ENCODE peak calls at places on chromosomes 13 and 19, in five cellular contexts. One of them, this sample, is unnamed.

GRCh38 chr19:16018801-16019551 is 57.3 kb upstream of the TPM4 start:
- DNase-seq in stomach: peak; percentile 14
- DNase-seq in GM23248: no peak
- DNase-seq in transverse colon: no peak
- DNase-seq in NT2/D1: no peak
- DNase-seq in this sample: no peak

GRCh38 chr19:48470281-48470680 is 1.1 kb downstream of the CYTH2 start:
- DNase-seq in stomach: no peak
- DNase-seq in GM23248: no peak
- DNase-seq in transverse colon: no peak
- DNase-seq in NT2/D1: no peak
- DNase-seq in this sample: peak; percentile 31

GRCh38 chr19:51799311-51799997 is 4.5 kb downstream of the FPR3 start:
- DNase-seq in stomach: peak; percentile 39
- DNase-seq in GM23248: peak; percentile 99
- DNase-seq in transverse colon: peak; percentile 58
- DNase-seq in NT2/D1: no peak
- DNase-seq in this sample: peak; percentile 85

GRCh38 chr19:47260476-47260875 is 4.2 kb downstream of the CCDC9 start:
- DNase-seq in stomach: no peak
- DNase-seq in GM23248: no peak
- DNase-seq in transverse colon: no peak
- DNase-seq in NT2/D1: no peak
- DNase-seq in this sample: no peak

GRCh38 chr13:114097504-114097892 is 34.9 kb downstream of the RASA3 start:
- DNase-seq in stomach: no peak
- DNase-seq in GM23248: no peak
- DNase-seq in transverse colon: no peak
- DNase-seq in NT2/D1: no peak
- DNase-seq in this sample: no peak

GRCh38 chr13:106477303-106477702 is 58.2 kb downstream of the EFNB2 start:
- DNase-seq in stomach: no peak
- DNase-seq in GM23248: no peak
- DNase-seq in transverse colon: peak; percentile 35
- DNase-seq in NT2/D1: no peak
- DNase-seq in this sample: no peak

GRCh38 chr19:44988896-44989563 is 12.2 kb upstream of the RELB start:
- DNase-seq in stomach: peak; percentile 74
- DNase-seq in GM23248: peak; percentile 87
- DNase-seq in transverse colon: peak; percentile 80
- DNase-seq in NT2/D1: peak; percentile 16
- DNase-seq in this sample: peak; percentile 36

GRCh38 chr19:55461974-55462628 is 659 bp upstream of the ISOC2 start:
- DNase-seq in stomach: no peak
- DNase-seq in GM23248: peak; percentile 69
- DNase-seq in transverse colon: no peak
- DNase-seq in NT2/D1: no peak
- DNase-seq in this sample: peak; percentile 25

GRCh38 chr19:35266904-35267817 is 1.6 kb upstream of the USF2 start:
- DNase-seq in stomach: no peak
- DNase-seq in GM23248: peak; percentile 68
- DNase-seq in transverse colon: peak; percentile 61
- DNase-seq in NT2/D1: no peak
- DNase-seq in this sample: peak; percentile 47

GRCh38 chr19:35266149-35266903 is 2.4 kb upstream of the USF2 start:
- DNase-seq in stomach: no peak
- DNase-seq in GM23248: no peak
- DNase-seq in transverse colon: peak; percentile 8
- DNase-seq in NT2/D1: no peak
- DNase-seq in this sample: no peak

GRCh38 chr19:35269425-35270117 is 809 bp downstream of the USF2 start:
- DNase-seq in stomach: peak; percentile 90
- DNase-seq in GM23248: peak; percentile 86
- DNase-seq in transverse colon: peak; percentile 91
- DNase-seq in NT2/D1: peak; percentile 71
- DNase-seq in this sample: peak; percentile 86

GRCh38 chr19:35268546-35269424 is at the start of gene USF2:
- DNase-seq in stomach: peak; percentile 78
- DNase-seq in GM23248: peak; percentile 84
- DNase-seq in transverse colon: peak; percentile 80
- DNase-seq in NT2/D1: no peak
- DNase-seq in this sample: peak; percentile 62

DNA sequence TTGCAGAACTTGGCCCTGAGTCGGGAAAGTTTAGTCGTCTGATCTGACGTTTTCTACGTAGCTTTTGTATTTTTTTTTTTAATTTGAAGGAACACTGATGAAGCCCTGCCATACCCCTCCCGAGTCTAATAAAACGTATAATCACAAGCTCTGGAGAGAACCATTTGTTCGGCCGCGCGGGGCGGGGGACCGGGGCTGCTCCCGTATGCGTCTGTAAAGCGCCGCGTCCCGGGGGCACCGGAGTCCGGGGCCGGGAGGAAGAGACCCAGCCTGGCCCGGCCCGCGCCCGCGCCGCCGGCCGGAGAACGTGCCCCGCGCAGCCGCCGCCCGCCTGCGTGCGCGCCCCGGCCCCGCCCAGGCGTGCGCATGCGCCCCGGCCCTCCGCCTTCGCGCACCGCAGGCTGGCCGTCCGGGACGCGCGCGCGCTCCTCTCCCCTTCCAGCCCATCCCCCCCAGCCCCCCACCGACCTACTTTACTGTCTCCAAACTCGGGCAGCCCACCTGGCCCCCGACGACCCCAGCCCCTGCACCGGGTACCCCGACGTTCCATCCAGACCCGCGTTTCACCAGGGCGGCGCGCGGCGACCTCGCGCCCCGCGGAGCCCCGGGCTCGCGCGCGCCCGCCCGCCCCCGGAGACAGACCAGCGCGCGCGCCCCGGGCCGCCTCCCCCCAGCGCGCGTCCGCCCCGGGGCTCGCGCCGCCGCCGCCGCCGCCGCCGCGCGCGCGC is 780 bp upstream of the USF2 start:
- DNase-seq in stomach: peak; percentile 78
- DNase-seq in GM23248: peak; percentile 88
- DNase-seq in transverse colon: peak; percentile 81
- DNase-seq in NT2/D1: no peak
- DNase-seq in this sample: peak; percentile 34
- H3K4me1 ChIP-seq in stomach: peaks cover 56% of the 10 kb centered on the region
- H3K4me1 ChIP-seq in GM23248: no peaks in the 10 kb centered on the region
- H3K4me1 ChIP-seq in transverse colon: no peaks in the 10 kb centered on the region
- H3K4me1 ChIP-seq in NT2/D1: peaks cover 9% of the 10 kb centered on the region
- H3K4me1 ChIP-seq in this sample: peaks cover 15% of the 10 kb centered on the region

GRCh38 chr13:93422980-93423554 is 196.5 kb downstream of the GPC6 start:
- DNase-seq in stomach: no peak
- DNase-seq in GM23248: no peak
- DNase-seq in transverse colon: no peak
- DNase-seq in NT2/D1: no peak
- DNase-seq in this sample: no peak
- H3K4me1 ChIP-seq in stomach: no peaks in the 10 kb centered on the region
- H3K4me1 ChIP-seq in GM23248: peaks cover 9% of the 10 kb centered on the region
- H3K4me1 ChIP-seq in transverse colon: no peaks in the 10 kb centered on the region
- H3K4me1 ChIP-seq in NT2/D1: no peaks in the 10 kb centered on the region
- H3K4me1 ChIP-seq in this sample: no peaks in the 10 kb centered on the region

DNA sequence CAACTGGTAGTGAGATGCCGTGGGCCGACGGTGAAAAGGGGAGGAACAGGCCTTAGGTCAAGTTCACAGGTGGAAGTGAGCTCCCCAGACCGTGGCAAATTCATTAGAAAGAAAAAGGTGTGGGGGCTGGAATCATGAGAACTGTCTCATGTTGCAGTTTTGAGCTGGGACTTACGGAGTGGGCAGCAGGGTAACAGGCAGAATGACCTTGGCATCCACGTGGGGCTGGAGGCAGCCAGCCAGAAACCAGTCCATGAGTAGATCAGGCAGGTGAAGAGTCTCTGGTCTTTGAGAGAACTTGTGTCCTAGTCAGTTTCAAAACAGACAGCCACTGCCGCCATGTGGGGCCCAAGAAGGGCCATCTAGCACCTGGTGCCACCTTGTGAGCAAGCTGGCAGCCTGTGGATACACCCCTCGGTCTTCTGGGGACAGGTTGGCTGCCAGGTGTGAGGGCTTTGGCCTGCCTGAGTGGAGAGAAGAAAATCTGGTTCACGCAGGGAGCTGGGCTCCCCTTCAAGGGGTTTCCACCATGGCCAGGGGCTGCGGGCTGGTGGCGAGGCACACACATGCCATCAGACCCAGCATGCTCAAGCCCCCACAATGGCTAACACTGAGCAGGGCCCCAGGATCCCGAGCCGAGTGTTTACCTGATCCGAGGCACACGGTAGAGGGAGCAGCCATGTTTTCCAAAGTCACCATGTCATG is 23.9 kb downstream of the TSSK6 start:
- DNase-seq in stomach: no peak
- DNase-seq in GM23248: no peak
- DNase-seq in transverse colon: no peak
- DNase-seq in NT2/D1: no peak
- DNase-seq in this sample: no peak
- H3K4me1 ChIP-seq in stomach: peaks cover 38% of the 10 kb centered on the region
- H3K4me1 ChIP-seq in GM23248: peaks cover 20% of the 10 kb centered on the region
- H3K4me1 ChIP-seq in transverse colon: peaks cover 15% of the 10 kb centered on the region
- H3K4me1 ChIP-seq in NT2/D1: peaks cover 35% of the 10 kb centered on the region
- H3K4me1 ChIP-seq in this sample: peaks cover 30% of the 10 kb centered on the region

GRCh38 chr13:110310541-110311491 is 3.7 kb downstream of the COL4A2 start:
- DNase-seq in stomach: no peak
- DNase-seq in GM23248: no peak
- DNase-seq in transverse colon: no peak
- DNase-seq in NT2/D1: no peak
- DNase-seq in this sample: no peak
- H3K4me1 ChIP-seq in stomach: peaks cover 51% of the 10 kb centered on the region
- H3K4me1 ChIP-seq in GM23248: peaks cover 25% of the 10 kb centered on the region
- H3K4me1 ChIP-seq in transverse colon: peaks cover 4% of the 10 kb centered on the region
- H3K4me1 ChIP-seq in NT2/D1: peaks cover 7% of the 10 kb centered on the region
- H3K4me1 ChIP-seq in this sample: peaks cover 36% of the 10 kb centered on the region

DNA sequence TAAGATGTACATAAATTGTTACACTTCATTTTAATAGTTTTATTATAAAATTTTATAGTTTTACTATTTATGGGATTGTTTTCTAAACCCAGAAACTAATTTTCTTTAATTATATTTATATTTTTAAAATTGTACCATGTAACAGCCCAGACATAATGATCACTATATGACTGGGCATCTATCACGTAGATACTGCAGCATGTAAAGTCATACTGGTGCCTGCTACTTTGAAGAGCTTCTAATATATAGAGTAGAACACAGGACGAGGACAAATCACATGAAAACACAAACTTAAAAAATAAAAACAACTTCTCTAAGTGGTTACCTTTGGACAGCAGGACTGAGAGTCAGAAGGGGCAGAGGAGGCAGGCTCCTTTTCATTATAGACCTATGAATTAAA is 5.3 kb downstream of the ELF1 start:
- DNase-seq in stomach: no peak
- DNase-seq in GM23248: no peak
- DNase-seq in transverse colon: no peak
- DNase-seq in NT2/D1: no peak
- DNase-seq in this sample: no peak
- H3K4me1 ChIP-seq in stomach: peaks cover 8% of the 10 kb centered on the region
- H3K4me1 ChIP-seq in GM23248: peaks cover 3% of the 10 kb centered on the region
- H3K4me1 ChIP-seq in transverse colon: peaks cover 21% of the 10 kb centered on the region
- H3K4me1 ChIP-seq in NT2/D1: no peaks in the 10 kb centered on the region
- H3K4me1 ChIP-seq in this sample: peaks cover 2% of the 10 kb centered on the region

GRCh38 chr13:40346592-40346991 is 319.8 kb downstream of the FOXO1 start:
- DNase-seq in stomach: no peak
- DNase-seq in GM23248: no peak
- DNase-seq in transverse colon: no peak
- DNase-seq in NT2/D1: no peak
- DNase-seq in this sample: no peak
- H3K4me1 ChIP-seq in stomach: peaks cover 11% of the 10 kb centered on the region
- H3K4me1 ChIP-seq in GM23248: no peaks in the 10 kb centered on the region
- H3K4me1 ChIP-seq in transverse colon: no peaks in the 10 kb centered on the region
- H3K4me1 ChIP-seq in NT2/D1: peaks cover 4% of the 10 kb centered on the region
- H3K4me1 ChIP-seq in this sample: peaks cover 8% of the 10 kb centered on the region

GRCh38 chr13:51643882-51644281 is 59.6 kb downstream of the WDFY2 start:
- DNase-seq in stomach: no peak
- DNase-seq in GM23248: peak; percentile 94
- DNase-seq in transverse colon: no peak
- DNase-seq in NT2/D1: no peak
- DNase-seq in this sample: no peak

GRCh38 chr13:51645154-51645650 is 60.9 kb downstream of the WDFY2 start:
- DNase-seq in stomach: no peak
- DNase-seq in GM23248: peak; percentile 95
- DNase-seq in transverse colon: no peak
- DNase-seq in NT2/D1: no peak
- DNase-seq in this sample: peak; percentile 73

GRCh38 chr13:51644649-51645048 is 60.4 kb downstream of the WDFY2 start:
- DNase-seq in stomach: no peak
- DNase-seq in GM23248: peak; percentile 75
- DNase-seq in transverse colon: no peak
- DNase-seq in NT2/D1: no peak
- DNase-seq in this sample: no peak

GRCh38 chr13:51646041-51646670 is 61.9 kb downstream of the WDFY2 start:
- DNase-seq in stomach: no peak
- DNase-seq in GM23248: no peak
- DNase-seq in transverse colon: no peak
- DNase-seq in NT2/D1: no peak
- DNase-seq in this sample: no peak

DNA sequence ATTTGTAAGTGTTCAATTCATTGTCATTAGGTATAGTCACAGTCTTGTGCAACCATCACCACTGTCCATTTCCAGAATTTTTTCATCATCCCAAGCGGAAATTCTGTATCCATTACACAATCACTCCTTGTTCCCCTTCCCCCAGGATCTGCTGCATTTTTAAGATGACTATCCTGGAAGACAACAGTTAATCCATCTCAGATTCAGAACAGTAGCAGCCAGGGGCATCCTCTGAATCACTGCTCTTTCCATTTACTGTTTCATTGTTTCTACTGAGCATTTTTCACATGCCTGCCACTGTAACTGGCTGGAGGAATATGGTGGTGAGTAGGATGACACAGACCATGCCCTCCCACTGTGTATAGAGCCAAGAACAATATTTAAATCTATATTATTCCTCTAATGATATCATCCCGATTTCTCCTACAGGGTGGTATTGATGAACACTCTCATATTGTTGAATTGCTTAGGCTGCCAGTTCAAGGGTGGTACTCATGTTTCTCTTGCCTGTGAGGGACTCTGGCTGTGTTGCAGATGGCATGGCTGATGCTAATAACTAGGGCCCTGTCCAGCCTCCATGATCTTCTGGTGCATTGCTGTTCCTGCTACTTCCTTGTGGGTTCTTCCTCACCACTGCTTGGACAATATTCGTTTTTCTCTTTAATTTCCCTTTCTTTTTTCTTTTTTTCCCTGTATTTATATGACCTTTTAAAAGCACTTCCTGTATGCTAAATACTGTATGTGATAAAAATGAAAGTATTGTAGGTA is 59.0 kb downstream of the WDFY2 start:
- DNase-seq in stomach: no peak
- DNase-seq in GM23248: peak; percentile 94
- DNase-seq in transverse colon: no peak
- DNase-seq in NT2/D1: peak; percentile 22
- DNase-seq in this sample: peak; percentile 82
- H3K4me1 ChIP-seq in stomach: peaks cover 29% of the 10 kb centered on the region
- H3K4me1 ChIP-seq in GM23248: peaks cover 67% of the 10 kb centered on the region
- H3K4me1 ChIP-seq in transverse colon: no peaks in the 10 kb centered on the region
- H3K4me1 ChIP-seq in NT2/D1: no peaks in the 10 kb centered on the region
- H3K4me1 ChIP-seq in this sample: peaks cover 11% of the 10 kb centered on the region